ENCODE peak calls at places on chromosome 22, in nine cellular contexts. G is activated CD8-positive, alpha-beta T cell treated with anti-CD3 and anti-CD28 coated beads, Interleukin-2, amount 10 ng/mL, durations not matched to agents 7 days and 5 days; H is anterior cingulate cortex; N is epithelial cell of esophagus; W is tibial nerve; Z is activated CD4-positive, alpha-beta T cell treated with anti-CD3 and anti-CD28 coated beads for 36 hours; C is endothelial cell; A is NCI-H1417; E is Calu3. D is an unnamed sample.

GRCh38 chr22:22168190-22168940 is 76.2 kb upstream of the VPREB1 start:
- DNase-seq in G (no peak), H (no peak), N (peak; percentile 53), W (no peak), Z (peak; percentile 20), C (no peak), A (peak; percentile 66), E (peak; percentile 49), D (no peak)

GRCh38 chr22:29260031-29260560 is 7.7 kb downstream of the RHBDD3 start:
- DNase-seq in G (no peak), H (no peak), N (no peak), W (no peak), Z (no peak), C (no peak), A (no peak), E (no peak), D (no peak)

GRCh38 chr22:28171135-28171534 is 252.1 kb upstream of the PITPNB start:
- DNase-seq in G (no peak), H (no peak), N (no peak), W (peak; percentile 15), Z (no peak), C (no peak), A (no peak), E (no peak), D (no peak)

GRCh38 chr22:23501244-23501643 is 78.8 kb downstream of the IGLL1 start:
- DNase-seq in G (no peak), H (no peak), N (no peak), W (no peak), Z (no peak), C (no peak), A (no peak), E (no peak), D (no peak)

GRCh38 chr22:45240137-45240809 is 421 bp downstream of the KIAA0930 start:
- DNase-seq in G (peak; percentile 59), H (no peak), N (peak; percentile 25), W (no peak), Z (peak; percentile 68), C (peak; percentile 41), A (peak; percentile 53), E (no peak), D (no peak)

GRCh38 chr22:19086944-19087343 is 35.3 kb downstream of the DGCR2 start:
- DNase-seq in G (no peak), H (no peak), N (peak; percentile 27), W (no peak), Z (no peak), C (no peak), A (no peak), E (no peak), D (no peak)

GRCh38 chr22:30829901-30830550 is 135.4 kb downstream of the OSBP2 start:
- DNase-seq in G (no peak), H (no peak), N (peak; percentile 99), W (no peak), Z (no peak), C (no peak), A (no peak), E (peak; percentile 31), D (no peak)

GRCh38 chr22:31091106-31091975 is 10.2 kb downstream of the SMTN start:
- DNase-seq in G (no peak), H (no peak), N (no peak), W (no peak), Z (no peak), C (no peak), A (no peak), E (no peak), D (peak; percentile 49)

D was measured in ecto neural progenitor cell.